ENCODE peak calls at places on chromosomes 3 and 15, in four cellular contexts. B is aorta, W is right atrium auricular region, Z is GM23338. I is an unnamed sample. For H3K27me3, the result is how much of the 10 kb centered on the place peaks cover.

GRCh38 chr3:119652306-119653033 is 7.9 kb downstream of the POPDC2 start:
- DNase-seq in B (no peak), W (no peak), Z (no peak), I (no peak)

GRCh38 chr3:45654344-45654934 is 34.8 kb upstream of the SACM1L start:
- DNase-seq in W (no peak), Z (peak), B (no peak), I (no peak)

GRCh38 chr3:193833592-193833991 is 240.6 kb downstream of the OPA1 start:
- DNase-seq in B (no peak), Z (no peak), W (no peak), I (no peak)

GRCh38 chr3:8903191-8903590 is 60.1 kb downstream of the RAD18 start:
- DNase-seq in Z (no peak), B (no peak), W (no peak), I (no peak)

GRCh38 chr15:94370197-94370987 is 139.0 kb downstream of the MCTP2 start:
- DNase-seq in B (no peak), Z (no peak), W (no peak), I (no peak)

GRCh38 chr3:194296448-194296831 is 54.7 kb downstream of the CPN2 start:
- DNase-seq in Z (peak), W (no peak), B (peak), I (peak)

GRCh38 chr3:29186982-29187718 is 93.7 kb upstream of the RBMS3 start:
- DNase-seq in B (no peak), W (no peak), Z (no peak), I (no peak)

GRCh38 chr15:68631621-68632051 is 52.8 kb downstream of the CORO2B start:
- DNase-seq in Z (peak), B (no peak), W (no peak), I (peak)

GRCh38 chr15:57635300-57635944 is 43.7 kb downstream of the MYZAP start:
- DNase-seq in Z (peak), B (no peak), W (no peak), I (no peak)

GRCh38 chr3:12557472-12558105 is 702 bp downstream of the MKRN2 start:
- DNase-seq in B (no peak), Z (no peak), W (no peak), I (no peak)

GRCh38 chr3:29291262-29291981 is 10.6 kb downstream of the RBMS3 start:
- DNase-seq in Z (no peak), W (no peak), B (no peak), I (no peak)

GRCh38 chr15:58793862-58794261 is 22.8 kb downstream of the MINDY2 start:
- DNase-seq in Z (peak), W (no peak), B (no peak), I (peak)

GRCh38 chr3:175399156-175399840 is 540.2 kb downstream of the NAALADL2 start:
- DNase-seq in B (no peak), Z (peak), W (no peak), I (no peak)

GRCh38 chr15:62647195-62647865 is 395.2 kb upstream of the TPM1 start:
- DNase-seq in B (peak), W (no peak), Z (no peak), I (no peak)

GRCh38 chr15:100520132-100520921 is 8.4 kb downstream of the CERS3 start:
- DNase-seq in B (peak), Z (no peak), W (no peak), I (no peak)
- H3K4me3 ChIP-seq in B (no peak), Z (no peak), W (no peak), I (no peak)

GRCh38 chr3:165466856-165467255 is 270.7 kb upstream of the SLITRK3 start:
- DNase-seq in B (no peak), Z (no peak), W (no peak), I (no peak)
- H3K27me3 ChIP-seq in B (under half), Z (under half), W (under half), I (under half)

GRCh38 chr3:53074366-53074696 is 28.5 kb upstream of the SFMBT1 start:
- DNase-seq in Z (no peak), B (peak), W (no peak), I (peak)

GRCh38 chr3:53074761-53075742 is 29.2 kb upstream of the SFMBT1 start:
- DNase-seq in W (no peak), B (peak), Z (peak), I (peak)

GRCh38 chr3:53077476-53078220 is 31.8 kb upstream of the SFMBT1 start:
- DNase-seq in W (no peak), B (peak), Z (no peak), I (peak)

GRCh38 chr3:53073553-53074365 is 27.9 kb upstream of the SFMBT1 start:
- DNase-seq in B (peak), Z (no peak), W (no peak), I (peak)

GRCh38 chr3:53075743-53076140 is 29.9 kb upstream of the SFMBT1 start:
- DNase-seq in Z (no peak), B (peak), W (no peak), I (peak)
- H3K4me3 ChIP-seq in Z (no peak), B (no peak), W (no peak), I (no peak)

GRCh38 chr15:40280260-40281056 is 2.4 kb downstream of the ANKRD63 start:
- DNase-seq in Z (peak), B (no peak), W (no peak), I (peak)

GRCh38 chr15:40279437-40280141 is 3.3 kb downstream of the ANKRD63 start:
- DNase-seq in Z (peak), B (peak), W (peak), I (peak)

GRCh38 chr15:40282144-40282869 is 557 bp downstream of the ANKRD63 start:
- DNase-seq in W (no peak), B (peak), Z (peak), I (peak)

GRCh38 chr15:40282870-40283614 is at the start of gene ANKRD63:
- DNase-seq in B (peak), Z (peak), W (no peak), I (peak)

GRCh38 chr15:40281057-40281850 is 1.6 kb downstream of the ANKRD63 start:
- DNase-seq in W (no peak), Z (peak), B (no peak), I (peak)
- H3K27me3 ChIP-seq in W (under half), Z (half or more), B (under half), I (half or more)

GRCh38 chr15:89785771-89786135 is 9.6 kb downstream of the MESP2 start:
- DNase-seq in W (no peak), B (no peak), Z (no peak), I (no peak)
- H3K4me3 ChIP-seq in W (no peak), B (no peak), Z (no peak), I (no peak)

GRCh38 chr3:43964640-43965039 is 273.9 kb downstream of the ABHD5 start:
- DNase-seq in B (no peak), Z (no peak), W (no peak), I (no peak)
- H3K27me3 ChIP-seq in B (under half), Z (under half), W (under half), I (under half)

I was measured in H7.